ENCODE peak calls at places on chromosomes 3 and 15, in eight cellular contexts. J is PC-9; G is naive thymus-derived CD4-positive, alpha-beta T cell; W is GM12878; C is spleen; H is psoas muscle; Z is breast epithelium; O is MM.1S. F is an unnamed sample. For H3K27me3 and H3K9me3, the result is how much of the 10 kb centered on the place peaks cover.

GRCh38 chr3:179324270-179324754 is 1.5 kb downstream of the ZNF639 start:
- DNase-seq in W (no peak), C (no peak), O (peak), H (no peak), J (no peak), Z (no peak), G (peak), F (no peak)

GRCh38 chr3:78895528-78895927 is 872.3 kb downstream of the ROBO1 start:
- DNase-seq in J (no peak), G (no peak), C (no peak), O (no peak), H (no peak), Z (no peak), W (no peak), F (no peak)

GRCh38 chr3:49668861-49669260 is 5.3 kb upstream of the APEH start:
- DNase-seq in H (no peak), C (no peak), J (peak), W (no peak), Z (no peak), G (no peak), O (no peak), F (no peak)

GRCh38 chr3:148600902-148601765 is 96.6 kb upstream of the AGTR1 start:
- DNase-seq in O (no peak), W (no peak), G (no peak), J (peak), H (no peak), C (no peak), Z (no peak), F (no peak)

GRCh38 chr3:17905996-17906395 is 163.6 kb upstream of the TBC1D5 start:
- DNase-seq in W (no peak), C (no peak), J (no peak), H (no peak), O (no peak), Z (no peak), G (no peak), F (no peak)

GRCh38 chr3:48088056-48088748 is 72.0 kb upstream of the MAP4 start:
- DNase-seq in C (no peak), J (peak), G (no peak), W (no peak), H (no peak), Z (no peak), O (no peak), F (no peak)

GRCh38 chr3:47003461-47004368 is 24.2 kb downstream of the NBEAL2 start:
- DNase-seq in H (peak), G (no peak), O (no peak), Z (peak), J (no peak), C (peak), W (no peak), F (no peak)

GRCh38 chr3:23968467-23969184 is 23.5 kb downstream of the NR1D2 start:
- DNase-seq in O (no peak), J (no peak), H (peak), G (no peak), W (no peak), Z (no peak), C (no peak), F (no peak)

GRCh38 chr15:35713733-35714132 is 167.8 kb upstream of the DPH6 start:
- DNase-seq in O (no peak), C (no peak), G (no peak), W (no peak), J (peak), H (no peak), Z (no peak), F (peak)

GRCh38 chr3:100045696-100046095 is 68.6 kb downstream of the FILIP1L start:
- DNase-seq in O (no peak), G (no peak), Z (no peak), W (no peak), J (no peak), H (peak), C (no peak), F (no peak)

GRCh38 chr3:151971814-151972579 is 98.6 kb downstream of the SUCNR1 start:
- DNase-seq in G (no peak), O (no peak), W (no peak), J (no peak), H (no peak), C (no peak), Z (no peak), F (no peak)

GRCh38 chr15:89936051-89936792 is 23.5 kb upstream of the ARPIN start:
- DNase-seq in O (peak), Z (no peak), J (no peak), W (no peak), H (no peak), G (peak), C (no peak), F (no peak)

GRCh38 chr3:155193868-155194267 is 99.6 kb downstream of the STRIT1 start:
- DNase-seq in G (no peak), J (no peak), O (no peak), C (no peak), H (no peak), Z (no peak), W (no peak), F (no peak)

GRCh38 chr3:9342696-9343095 is 20.2 kb upstream of the THUMPD3 start:
- DNase-seq in C (no peak), O (peak), W (no peak), H (no peak), Z (no peak), J (peak), G (no peak), F (no peak)

GRCh38 chr3:99934984-99935797 is 117.5 kb downstream of the CMSS1 start:
- DNase-seq in Z (no peak), J (no peak), W (no peak), G (no peak), H (no peak), O (no peak), C (no peak), F (no peak)

GRCh38 chr3:139448104-139448503 is 28.2 kb downstream of the RBP2 start:
- DNase-seq in W (no peak), H (no peak), Z (no peak), J (no peak), G (no peak), C (no peak), O (no peak), F (no peak)

GRCh38 chr3:156728267-156728985 is 54.0 kb downstream of the TIPARP start:
- DNase-seq in O (no peak), Z (no peak), W (no peak), H (no peak), J (no peak), C (no peak), G (no peak), F (no peak)

GRCh38 chr15:52097176-52097575 is 15.4 kb downstream of the BCL2L10 start:
- DNase-seq in Z (no peak), C (no peak), O (no peak), G (no peak), W (no peak), H (no peak), J (no peak), F (no peak)

GRCh38 chr3:77254967-77255831 is 215.3 kb downstream of the ROBO2 start:
- DNase-seq in G (no peak), W (no peak), H (no peak), J (peak), O (peak), C (no peak), Z (no peak), F (peak)

GRCh38 chr15:42191610-42192346 is 16.3 kb downstream of the VPS39 start:
- DNase-seq in C (no peak), H (no peak), O (no peak), G (no peak), W (peak), Z (no peak), J (no peak), F (no peak)

GRCh38 chr3:99865321-99865720 is 47.7 kb downstream of the CMSS1 start:
- DNase-seq in G (no peak), O (no peak), C (no peak), H (no peak), J (no peak), Z (no peak), W (no peak), F (no peak)

GRCh38 chr3:197775317-197775716 is 15.7 kb upstream of the LRCH3 start:
- DNase-seq in G (no peak), W (no peak), H (no peak), C (no peak), O (no peak), Z (no peak), J (no peak), F (no peak)

GRCh38 chr15:81106560-81106959 is 27.5 kb upstream of the CFAP161 start:
- DNase-seq in C (no peak), G (peak), H (no peak), O (peak), W (peak), J (peak), Z (no peak), F (no peak)

GRCh38 chr3:46546896-46547440 is 19.1 kb downstream of the LRRC2 start:
- DNase-seq in J (no peak), Z (no peak), G (no peak), O (peak), H (no peak), C (no peak), W (no peak), F (no peak)

GRCh38 chr3:129045675-129046036 is 14.9 kb upstream of the GP9 start:
- DNase-seq in J (no peak), Z (no peak), O (peak), C (peak), H (peak), G (no peak), W (no peak), F (no peak)

GRCh38 chr3:17307482-17307881 is 422.7 kb downstream of the PLCL2 start:
- DNase-seq in O (peak), G (no peak), H (no peak), J (no peak), Z (no peak), W (no peak), C (no peak), F (no peak)

GRCh38 chr3:33096103-33096868 is 660 bp downstream of the GLB1 start:
- DNase-seq in O (peak), W (no peak), Z (no peak), J (peak), G (peak), C (peak), H (peak), F (no peak)

GRCh38 chr15:71515375-71516186 is 294.8 kb upstream of the NR2E3 start:
- DNase-seq in H (no peak), J (no peak), G (no peak), C (no peak), Z (no peak), O (no peak), W (no peak), F (no peak)

GRCh38 chr15:62545392-62546227 is 380.5 kb upstream of the C2CD4B start:
- DNase-seq in Z (peak), W (no peak), J (no peak), O (no peak), C (no peak), H (peak), G (no peak), F (no peak)

GRCh38 chr15:29674661-29675533 is 147.4 kb downstream of the TJP1 start:
- DNase-seq in G (no peak), C (peak), H (no peak), O (no peak), W (no peak), J (peak), Z (no peak), F (no peak)

GRCh38 chr15:57297163-57297593 is 79.1 kb upstream of the CGNL1 start:
- DNase-seq in H (no peak), O (no peak), W (no peak), J (no peak), Z (no peak), G (no peak), C (no peak), F (no peak)

GRCh38 chr3:9969632-9970019 is 17.0 kb downstream of the EMC3 start:
- DNase-seq in O (no peak), G (no peak), H (no peak), C (no peak), W (no peak), Z (no peak), J (no peak), F (no peak)

GRCh38 chr3:182508896-182509295 is 284.4 kb upstream of the ATP11B start:
- DNase-seq in W (no peak), J (no peak), H (no peak), Z (no peak), O (no peak), G (no peak), C (no peak), F (no peak)
- H3K27me3 ChIP-seq in W (under half), J (under half), H (under half), Z (under half), O (under half), G (under half), C (under half), F (under half)

DNA sequence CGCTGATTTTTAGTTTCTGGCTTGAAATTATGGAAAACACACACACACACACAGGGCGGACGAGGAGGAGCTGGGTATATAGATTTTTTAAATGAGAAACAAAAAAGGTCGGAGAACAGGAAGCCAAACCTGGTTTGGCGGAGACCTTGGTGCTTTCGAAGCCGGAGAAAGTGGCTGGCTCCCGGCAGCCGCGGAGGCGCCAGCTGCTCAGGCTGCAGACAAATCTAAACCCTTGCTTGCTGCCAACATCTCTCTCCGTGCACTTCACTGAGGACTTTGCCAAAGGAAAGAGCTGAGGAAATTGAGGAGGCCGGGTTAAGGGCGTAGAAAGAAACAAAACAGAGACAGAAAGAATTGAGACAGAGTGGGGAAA is 2.1 kb downstream of the ZIC1 start:
- DNase-seq in H (no peak), G (no peak), J (no peak), C (no peak), O (no peak), Z (no peak), W (no peak), F (no peak)
- H3K9me3 ChIP-seq in H (under half), G (under half), J (under half), C (under half), O (under half), Z (under half), W (under half), F (under half)

DNA sequence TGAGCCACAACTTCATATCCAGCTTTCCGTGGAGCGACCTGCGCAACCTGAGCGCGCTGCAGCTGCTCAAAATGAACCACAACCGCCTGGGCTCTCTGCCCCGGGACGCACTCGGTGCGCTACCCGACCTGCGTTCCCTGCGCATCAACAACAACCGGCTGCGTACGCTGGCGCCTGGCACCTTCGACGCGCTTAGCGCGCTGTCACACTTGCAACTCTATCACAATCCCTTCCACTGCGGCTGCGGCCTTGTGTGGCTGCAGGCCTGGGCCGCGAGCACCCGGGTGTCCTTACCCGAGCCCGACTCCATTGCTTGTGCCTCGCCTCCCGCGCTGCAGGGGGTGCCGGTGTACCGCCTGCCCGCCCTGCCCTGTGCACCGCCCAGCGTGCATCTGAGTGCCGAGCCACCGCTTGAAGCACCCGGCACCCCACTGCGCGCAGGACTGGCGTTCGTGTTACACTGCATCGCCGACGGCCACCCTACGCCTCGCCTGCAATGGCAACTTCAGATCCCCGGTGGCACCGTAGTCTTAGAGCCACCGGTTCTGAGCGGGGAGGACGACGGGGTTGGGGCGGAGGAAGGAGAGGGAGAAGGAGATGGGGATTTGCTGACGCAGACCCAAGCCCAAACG is 2.8 kb downstream of the ISLR2 start:
- DNase-seq in J (no peak), O (no peak), C (no peak), W (no peak), H (no peak), G (no peak), Z (no peak), F (no peak)
- H3K27me3 ChIP-seq in J (under half), O (half or more), C (under half), W (half or more), H (half or more), G (under half), Z (under half), F (half or more)

DNA sequence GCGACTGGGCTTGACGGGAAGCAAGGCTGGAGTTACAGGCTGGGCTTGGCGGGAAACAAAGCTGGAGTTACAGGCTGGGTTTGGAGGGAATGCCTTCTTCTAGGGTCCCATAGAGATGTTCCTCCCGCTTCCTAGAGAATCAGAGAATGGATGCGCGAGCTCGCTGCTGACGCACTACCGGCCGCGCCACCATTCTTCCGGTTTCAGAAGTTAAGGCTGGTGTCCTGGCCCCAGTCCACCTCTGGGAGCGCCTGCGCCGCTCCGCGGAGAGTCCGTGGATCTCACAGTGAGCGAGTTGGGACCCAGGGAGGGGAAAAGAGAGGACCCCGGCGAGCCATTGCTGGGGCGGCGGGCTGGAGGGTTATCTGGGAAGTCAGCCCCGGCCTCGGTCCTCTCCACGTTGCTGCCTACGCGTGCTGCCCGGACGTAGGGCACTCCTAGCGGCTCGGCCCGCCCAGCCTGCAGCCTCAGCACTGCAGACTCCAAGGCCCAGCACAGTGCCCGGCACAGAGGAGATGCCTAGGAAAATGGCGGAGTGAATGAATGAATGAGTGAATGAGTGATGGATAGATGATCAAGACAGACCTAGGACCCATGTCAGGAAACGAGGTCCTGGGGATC is at the start of gene ZNF502:
- DNase-seq in C (peak), J (peak), G (peak), O (no peak), H (peak), W (no peak), Z (peak), F (no peak)
- H3K9me3 ChIP-seq in C (half or more), J (under half), G (under half), O (under half), H (half or more), W (under half), Z (under half), F (under half)

GRCh38 chr15:88258021-88258641 is 1.6 kb upstream of the NTRK3 start:
- DNase-seq in O (peak), G (no peak), J (no peak), Z (no peak), C (no peak), H (no peak), W (no peak), F (no peak)
- H3K27me3 ChIP-seq in O (under half), G (under half), J (under half), Z (under half), C (under half), H (half or more), W (under half), F (half or more)

F was measured in keratinocyte.